ENCODE peak calls at places on chromosomes 12 and 14, in eight cellular contexts. E is Right ventricle myocardium inferior; Q is effector CD8-positive, alpha-beta T cell; I is hypothalamus; X is HEK293T; C is naive B cell; P is AG08395; Z is activated T-helper 1 cell treated with anti-CD3 and anti-CD28 coated beads, Interleukin-2, amount 50 U/mL, for 16 hours. K is an unnamed sample.
A peak's percentile ranks its signal among the peaks of the same experiment; 100 is the strongest.

GRCh38 chr14:25431211-25432076 is 381.5 kb upstream of the STXBP6 start:
- DNase-seq in X (peak; percentile 44), P (no peak), E (no peak), C (no peak), I (no peak), Q (no peak), Z (no peak), K (no peak)

GRCh38 chr12:74641694-74642093 is 104.1 kb downstream of the ATXN7L3B start:
- DNase-seq in C (no peak), Z (no peak), E (no peak), P (no peak), I (no peak), X (no peak), Q (no peak), K (peak; percentile 10)

GRCh38 chr12:107461222-107461980 is 224.2 kb upstream of the PWP1 start:
- DNase-seq in P (peak; percentile 72), E (no peak), Z (no peak), I (no peak), C (no peak), X (no peak), Q (no peak), K (no peak)

GRCh38 chr12:88453323-88453722 is 126.9 kb downstream of the KITLG start:
- DNase-seq in P (no peak), E (no peak), C (no peak), Q (no peak), I (no peak), Z (no peak), X (no peak), K (no peak)

GRCh38 chr14:73786942-73787759 is 64.5 kb upstream of the PTGR2 start:
- DNase-seq in X (peak; percentile 56), Q (peak; percentile 21), Z (peak; percentile 26), I (peak; percentile 68), P (peak; percentile 25), C (peak; percentile 73), E (peak; percentile 92), K (peak; percentile 90)

GRCh38 chr14:78902010-78902623 is 731.9 kb downstream of the NRXN3 start:
- DNase-seq in Q (no peak), E (no peak), X (peak; percentile 35), I (peak; percentile 70), P (no peak), Z (no peak), C (no peak), K (no peak)

GRCh38 chr12:1666215-1666614 is 24.7 kb upstream of the ADIPOR2 start:
- DNase-seq in P (no peak), Q (no peak), Z (no peak), C (no peak), X (no peak), I (no peak), E (no peak), K (no peak)

GRCh38 chr12:92827836-92828431 is 101.2 kb downstream of the EEA1 start:
- DNase-seq in P (peak; percentile 33), X (peak; percentile 45), I (no peak), E (no peak), Q (no peak), C (peak; percentile 2), Z (no peak), K (no peak)

GRCh38 chr14:59427653-59428578 is 37.3 kb downstream of the GPR135 start:
- DNase-seq in I (no peak), P (no peak), E (peak; percentile 87), Q (no peak), Z (no peak), X (no peak), C (no peak), K (peak; percentile 82)

GRCh38 chr12:49703647-49704137 is 3.5 kb downstream of the FMNL3 start:
- DNase-seq in X (no peak), Q (no peak), P (peak; percentile 30), E (no peak), C (peak; percentile 39), I (no peak), Z (no peak), K (no peak)

GRCh38 chr14:67524152-67524963 is 8.7 kb upstream of the PLEKHH1 start:
- DNase-seq in E (no peak), Z (no peak), I (no peak), X (no peak), Q (no peak), P (no peak), C (no peak), K (no peak)

GRCh38 chr14:32364941-32365340 is 35.8 kb downstream of the AKAP6 start:
- DNase-seq in Q (no peak), E (no peak), P (no peak), X (no peak), C (no peak), Z (no peak), I (no peak), K (no peak)

GRCh38 chr14:22434030-22434429 is 155.0 kb downstream of the DAD1 start:
- DNase-seq in P (no peak), E (no peak), X (no peak), C (no peak), Q (no peak), Z (no peak), I (no peak), K (no peak)

GRCh38 chr12:113116875-113117274 is 18.7 kb downstream of the RASAL1 start:
- DNase-seq in Z (no peak), P (no peak), C (no peak), E (no peak), I (peak; percentile 45), Q (no peak), X (no peak), K (no peak)